ENCODE peak calls at places on chromosomes 13 and 19, in four cellular contexts. P is K562, B is GM12878, R is H1. Q is an unnamed sample.

GRCh38 chr19:40150170-40150569 is 41.1 kb upstream of the MAP3K10 start:
- DNase-seq in P (no peak), B (no peak), R (no peak), Q (no peak)

GRCh38 chr13:30355405-30355741 is 48.0 kb upstream of the KATNAL1 start:
- DNase-seq in P (peak; percentile 54), B (no peak), R (no peak), Q (peak; percentile 49)

GRCh38 chr19:53991224-53992113 is at the start of gene CACNG6:
- DNase-seq in P (no peak), B (no peak), R (no peak), Q (no peak)

GRCh38 chr19:51501594-51502263 is at the start of gene SIGLEC12:
- DNase-seq in P (peak; percentile 29), B (no peak), R (no peak), Q (no peak)

GRCh38 chr19:50050406-50051223 is 24.8 kb downstream of the ZNF473 start:
- DNase-seq in P (peak; percentile 90), B (peak; percentile 23), R (no peak), Q (no peak)

GRCh38 chr19:8319807-8320520 is 1.2 kb downstream of the NDUFA7 start:
- DNase-seq in P (no peak), B (no peak), R (no peak), Q (peak; percentile 31)

GRCh38 chr13:57739791-57740190 is 108.2 kb downstream of the PCDH17 start:
- DNase-seq in P (no peak), B (no peak), R (no peak), Q (no peak)

GRCh38 chr13:55516610-55517009 is 1624.1 kb upstream of the PRR20A start:
- DNase-seq in P (no peak), B (no peak), R (no peak), Q (no peak)

GRCh38 chr13:97392020-97392419 is 41.9 kb upstream of the RAP2A start:
- DNase-seq in P (no peak), B (no peak), R (no peak), Q (no peak)

GRCh38 chr19:3175761-3176714 is 2.5 kb upstream of the S1PR4 start:
- DNase-seq in P (no peak), B (peak; percentile 57), R (no peak), Q (no peak)

GRCh38 chr19:3645067-3645396 is 18.4 kb upstream of the CACTIN start:
- DNase-seq in P (no peak), B (no peak), R (no peak), Q (no peak)

GRCh38 chr13:36766295-36766694 is 52.7 kb upstream of the RFXAP start:
- DNase-seq in P (no peak), B (no peak), R (no peak), Q (peak; percentile 47)

GRCh38 chr19:11481777-11482383 is 1.0 kb upstream of the ELAVL3 start:
- DNase-seq in P (peak; percentile 91), B (peak; percentile 54), R (peak; percentile 79), Q (peak; percentile 52)

GRCh38 chr19:41695745-41696144 is 7.7 kb upstream of the CEACAM7 start:
- DNase-seq in P (no peak), B (no peak), R (no peak), Q (no peak)

GRCh38 chr19:9885077-9885552 is 50.0 kb downstream of the PIN1 start:
- DNase-seq in P (no peak), B (no peak), R (no peak), Q (no peak)

GRCh38 chr13:99258210-99258860 is at the start of gene GPR18:
- DNase-seq in P (no peak), B (peak; percentile 67), R (no peak), Q (no peak)

GRCh38 chr13:41611385-41611784 is 154.0 kb downstream of the RGCC start:
- DNase-seq in P (no peak), B (no peak), R (no peak), Q (no peak)

GRCh38 chr13:40922437-40923040 is 96.6 kb downstream of the ELF1 start:
- DNase-seq in P (no peak), B (no peak), R (no peak), Q (peak; percentile 10)

GRCh38 chr13:90997951-90998350 is 349.5 kb upstream of the MIR17HG start:
- DNase-seq in P (no peak), B (no peak), R (no peak), Q (no peak)

GRCh38 chr19:8387688-8388611 is 2.2 kb upstream of the RAB11B start:
- DNase-seq in P (peak; percentile 36), B (no peak), R (no peak), Q (peak; percentile 97)

GRCh38 chr13:94128430-94128829 is 351.1 kb downstream of the DCT start:
- DNase-seq in P (no peak), B (no peak), R (no peak), Q (no peak)

DNA sequence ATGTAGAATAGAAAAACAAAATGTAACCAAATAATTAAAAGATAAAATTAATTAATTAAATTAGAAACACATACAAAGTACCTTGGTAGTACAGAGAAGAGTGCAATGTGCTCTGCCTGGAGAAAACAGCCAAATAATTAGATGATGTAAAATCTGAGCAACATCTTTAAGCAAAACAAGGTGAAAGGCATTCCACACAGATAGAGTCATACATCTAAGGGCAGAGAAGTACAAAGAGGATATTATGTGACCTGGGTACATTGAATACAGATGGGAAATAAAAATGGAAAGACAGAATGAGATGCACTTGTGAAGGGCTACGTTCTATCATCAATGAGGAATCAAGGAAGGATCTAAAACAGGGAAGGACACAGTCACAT is 25.2 kb upstream of the FNDC3A start:
- DNase-seq in P (no peak), B (no peak), R (no peak), Q (peak; percentile 23)
- TF ChIP-seq BRCA1 in P (no peak), B (no peak), R (no peak), Q (no peak)

DNA sequence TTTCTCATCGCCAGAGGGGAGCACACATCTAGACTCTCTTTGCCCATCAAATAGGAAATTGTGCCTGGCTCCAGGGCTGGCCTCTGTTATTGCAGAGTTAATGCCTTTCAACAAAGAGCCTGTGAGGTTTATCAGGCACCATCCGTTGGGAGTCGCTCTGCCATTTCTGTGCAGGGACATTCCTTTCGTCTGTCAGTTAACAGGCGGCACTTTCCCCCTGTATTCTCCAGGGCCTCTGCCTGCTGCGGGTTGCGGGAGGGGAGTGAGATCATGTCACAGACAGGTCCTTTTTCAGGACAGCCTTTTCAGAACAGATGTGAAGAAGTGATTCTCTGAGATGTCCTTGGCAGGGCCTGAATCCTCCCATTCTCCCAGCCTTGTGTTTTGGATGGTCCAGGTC is 14.8 kb downstream of the SERP2 start:
- DNase-seq in P (peak; percentile 73), B (no peak), R (no peak), Q (peak; percentile 31)
- TF ChIP-seq BRCA1 in P (no peak), B (no peak), R (no peak), Q (no peak)

DNA sequence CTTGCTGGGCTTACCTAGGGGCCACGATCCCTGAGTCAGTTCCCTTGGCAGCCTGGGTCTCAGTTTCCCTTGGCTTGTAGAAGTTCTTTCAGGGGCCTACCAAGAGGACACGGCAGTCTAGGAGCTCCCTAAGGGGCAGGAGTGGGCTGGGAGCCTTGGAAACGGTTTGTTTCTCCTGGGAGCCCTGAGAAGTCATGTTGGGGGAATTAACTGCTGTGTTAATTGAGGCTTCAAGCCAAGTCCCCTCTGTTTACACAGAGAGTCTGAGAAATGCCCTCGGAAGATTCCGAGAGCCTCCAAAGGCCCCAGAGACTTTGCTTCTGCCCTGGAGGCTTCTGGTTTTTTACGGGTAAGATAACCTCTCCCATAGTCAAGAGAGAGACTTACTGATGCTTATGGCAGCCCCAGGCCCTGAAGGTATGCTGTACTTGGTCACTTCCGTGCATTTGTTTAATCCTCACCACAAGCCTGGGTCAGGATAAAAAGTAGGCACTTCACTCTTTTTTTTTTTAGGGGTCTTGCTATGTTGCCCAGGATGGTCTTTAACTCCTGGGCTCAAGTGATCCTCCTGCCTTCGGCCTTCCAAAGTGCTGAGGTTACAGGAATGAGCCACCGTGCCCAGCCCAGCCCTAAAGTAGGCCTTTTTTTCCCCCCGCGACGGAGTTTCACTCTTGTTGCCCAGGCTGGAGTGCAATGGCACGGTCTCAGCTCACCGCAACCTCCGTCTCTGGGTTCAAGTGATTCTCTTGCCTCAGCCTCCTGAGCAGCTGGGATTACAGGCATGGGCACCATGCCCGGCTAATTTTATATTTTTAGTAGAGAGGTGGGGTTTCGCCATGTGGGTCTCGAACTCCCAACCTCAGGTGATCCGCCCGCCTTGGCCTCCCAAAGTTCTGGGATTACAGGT is 15.1 kb downstream of the IER2 start:
- DNase-seq in P (peak; percentile 28), B (no peak), R (no peak), Q (no peak)
- TF ChIP-seq BRCA1 in P (no peak), B (no peak), R (no peak), Q (no peak)

DNA sequence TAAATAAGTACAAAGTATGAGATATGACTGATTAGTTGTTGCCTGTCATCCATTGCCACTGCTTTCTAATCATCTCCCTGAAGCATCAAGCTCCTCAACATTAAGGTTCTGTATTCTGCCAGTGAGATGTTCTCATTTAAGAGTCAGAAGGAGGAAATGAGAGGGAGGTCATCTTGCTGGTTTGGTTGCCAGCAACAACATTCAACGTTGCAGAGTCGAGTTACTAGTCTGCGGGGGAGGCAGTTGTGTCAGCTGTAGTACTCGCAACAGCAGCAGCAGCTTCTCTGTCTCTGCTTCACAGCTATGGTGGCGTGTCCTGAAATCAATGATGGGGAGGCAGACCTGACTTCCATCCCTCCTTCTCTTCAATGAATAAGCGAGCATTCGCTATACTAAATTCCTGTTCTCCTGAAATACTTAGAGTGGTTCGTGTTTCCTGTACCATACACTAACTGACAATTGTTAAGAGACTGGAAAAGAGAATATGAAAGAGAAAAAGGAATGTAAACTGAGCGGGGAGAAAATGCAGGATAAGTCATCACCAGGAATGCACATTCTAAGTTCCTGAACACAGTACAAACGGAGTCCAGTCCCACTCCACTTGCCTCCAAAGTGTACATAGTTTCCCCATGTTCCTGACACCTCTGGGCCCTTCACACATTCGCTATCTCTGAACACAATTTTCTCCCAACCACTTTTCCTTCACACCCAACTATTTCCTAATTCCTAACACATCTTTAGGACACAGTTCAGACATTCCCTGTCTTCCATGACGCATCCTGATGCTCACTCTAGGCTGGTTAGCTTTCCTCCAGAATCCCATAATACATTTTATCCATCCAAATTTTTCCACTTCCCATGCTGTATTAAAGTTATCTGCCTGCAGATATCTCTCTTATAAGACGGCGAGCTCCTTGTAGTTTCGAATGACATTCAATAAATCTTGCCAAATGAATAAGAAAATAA is 263.0 kb downstream of the KLF12 start:
- DNase-seq in P (no peak), B (no peak), R (no peak), Q (no peak)
- TF ChIP-seq BRCA1 in P (no peak), B (no peak), R (no peak), Q (no peak)

DNA sequence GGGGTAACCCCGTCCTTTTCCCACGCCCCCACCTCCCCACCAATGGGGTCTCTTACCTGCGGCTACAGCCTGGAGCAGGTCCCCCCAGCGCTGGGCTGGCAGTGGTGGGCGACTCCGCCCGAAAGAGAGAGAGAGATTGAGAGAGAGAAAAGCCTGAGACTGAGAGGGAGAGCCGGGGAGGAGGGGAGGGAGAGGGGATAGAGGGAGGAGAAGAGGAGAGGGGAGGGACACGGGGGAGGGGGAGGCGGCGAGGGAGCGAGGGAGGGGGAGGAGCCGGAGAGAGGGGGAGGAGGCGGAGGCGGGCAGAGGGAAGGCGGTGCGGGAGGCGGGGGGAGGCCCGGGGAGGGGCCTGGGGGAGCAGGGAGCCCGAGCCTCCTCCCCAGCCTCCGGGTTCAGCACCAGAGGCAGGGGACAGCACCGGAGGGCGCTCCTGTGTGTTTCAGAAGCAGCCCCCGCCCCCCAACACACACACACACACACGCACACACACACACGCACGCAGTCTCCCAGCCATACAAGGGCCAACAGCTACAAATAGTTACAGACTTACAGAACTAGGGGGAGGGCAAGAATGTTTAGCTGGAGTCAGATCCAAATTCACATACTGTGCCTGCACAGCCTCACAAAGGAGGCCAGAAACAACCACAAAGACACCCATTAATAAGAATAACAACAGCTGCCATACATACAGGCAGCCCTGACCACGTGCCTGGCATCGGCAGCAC is at the start of gene SLC8A2:
- DNase-seq in P (peak; percentile 91), B (no peak), R (peak; percentile 70), Q (peak; percentile 52)
- TF ChIP-seq BRCA1 in P (no peak), B (no peak), R (no peak), Q (no peak)